ENCODE peak calls at places on chromosome 16, in four cellular contexts. B is Calu3, S is cardiac septum, A is EL. H is an unnamed sample.

GRCh38 chr16:69482410-69482951 is 58.1 kb downstream of the CYB5B start:
- DNase-seq in B (no peak), S (no peak), A (peak), H (no peak)

GRCh38 chr16:62977876-62978275 is 941.6 kb upstream of the CDH8 start:
- DNase-seq in S (no peak), B (no peak), A (no peak), H (no peak)

GRCh38 chr16:84810518-84811273 is 9.1 kb upstream of the CRISPLD2 start:
- DNase-seq in B (no peak), S (no peak), A (no peak), H (no peak)

GRCh38 chr16:51759329-51759728 is 608.3 kb upstream of the SALL1 start:
- DNase-seq in S (no peak), B (no peak), A (no peak), H (no peak)

GRCh38 chr16:4344659-4345438 is 6.3 kb downstream of the PAM16 start:
- DNase-seq in B (no peak), A (no peak), S (no peak), H (no peak)

GRCh38 chr16:85659336-85659735 is 29.4 kb downstream of the GINS2 start:
- DNase-seq in B (no peak), S (no peak), A (no peak), H (no peak)

GRCh38 chr16:75000481-75001081 is 1.8 kb downstream of the ZNRF1 start:
- DNase-seq in S (no peak), B (peak), A (peak), H (no peak)

GRCh38 chr16:69513180-69513966 is 52.4 kb upstream of the NFAT5 start:
- DNase-seq in A (peak), S (no peak), B (no peak), H (peak)

GRCh38 chr16:35795361-35796029 is 2336.1 kb downstream of the TP53TG3F start:
- DNase-seq in S (no peak), B (no peak), A (no peak), H (no peak)

GRCh38 chr16:48323783-48324775 is 61.1 kb downstream of the SIAH1 start:
- DNase-seq in B (no peak), A (no peak), S (no peak), H (no peak)

H was measured in HS-5.